ENCODE peak calls at places on chromosomes 1 and 21, in eight cellular contexts. One of them, this sample, is unnamed.

GRCh38 chr1:215594640-215595039 is 27.5 kb downstream of the KCTD3 start:
- DNase-seq in HFF-Myc: no peak
- DNase-seq in astrocyte of the spinal cord: peak
- DNase-seq in IMR-90: peak
- DNase-seq in brain microvascular endothelial cell: no peak
- DNase-seq in HAP-1: no peak
- DNase-seq in H7: no peak
- DNase-seq in heart right ventricle: no peak
- DNase-seq in this sample: no peak

GRCh38 chr1:198830397-198830796 is 191.6 kb downstream of the PTPRC start:
- DNase-seq in HFF-Myc: no peak
- DNase-seq in astrocyte of the spinal cord: peak
- DNase-seq in IMR-90: no peak
- DNase-seq in brain microvascular endothelial cell: no peak
- DNase-seq in HAP-1: no peak
- DNase-seq in H7: no peak
- DNase-seq in heart right ventricle: no peak
- DNase-seq in this sample: no peak

GRCh38 chr1:226714148-226714547 is 24.9 kb downstream of the ITPKB start:
- DNase-seq in HFF-Myc: no peak
- DNase-seq in astrocyte of the spinal cord: no peak
- DNase-seq in IMR-90: peak
- DNase-seq in brain microvascular endothelial cell: no peak
- DNase-seq in HAP-1: no peak
- DNase-seq in H7: no peak
- DNase-seq in heart right ventricle: no peak
- DNase-seq in this sample: no peak

GRCh38 chr1:9388628-9389184 is 96.0 kb downstream of the SPSB1 start:
- DNase-seq in HFF-Myc: no peak
- DNase-seq in astrocyte of the spinal cord: peak
- DNase-seq in IMR-90: no peak
- DNase-seq in brain microvascular endothelial cell: no peak
- DNase-seq in HAP-1: no peak
- DNase-seq in H7: no peak
- DNase-seq in heart right ventricle: peak
- DNase-seq in this sample: no peak

GRCh38 chr1:229341811-229342304 is 989 bp downstream of the CCSAP start:
- DNase-seq in HFF-Myc: no peak
- DNase-seq in astrocyte of the spinal cord: peak
- DNase-seq in IMR-90: peak
- DNase-seq in brain microvascular endothelial cell: no peak
- DNase-seq in HAP-1: no peak
- DNase-seq in H7: no peak
- DNase-seq in heart right ventricle: no peak
- DNase-seq in this sample: no peak

GRCh38 chr1:17831619-17832018 is 76.5 kb downstream of the ACTL8 start:
- DNase-seq in HFF-Myc: peak
- DNase-seq in astrocyte of the spinal cord: peak
- DNase-seq in IMR-90: peak
- DNase-seq in brain microvascular endothelial cell: peak
- DNase-seq in HAP-1: no peak
- DNase-seq in H7: peak
- DNase-seq in heart right ventricle: no peak
- DNase-seq in this sample: peak

GRCh38 chr1:44418022-44418673 is 13.1 kb downstream of the RNF220 start:
- DNase-seq in HFF-Myc: no peak
- DNase-seq in astrocyte of the spinal cord: no peak
- DNase-seq in IMR-90: no peak
- DNase-seq in brain microvascular endothelial cell: no peak
- DNase-seq in HAP-1: no peak
- DNase-seq in H7: peak
- DNase-seq in heart right ventricle: no peak
- DNase-seq in this sample: no peak

GRCh38 chr1:229027622-229028182 is 243.2 kb upstream of the RAB4A start:
- DNase-seq in HFF-Myc: no peak
- DNase-seq in astrocyte of the spinal cord: no peak
- DNase-seq in IMR-90: peak
- DNase-seq in brain microvascular endothelial cell: peak
- DNase-seq in HAP-1: peak
- DNase-seq in H7: peak
- DNase-seq in heart right ventricle: no peak
- DNase-seq in this sample: peak

GRCh38 chr1:166113031-166113430 is 53.8 kb downstream of the FAM78B start:
- DNase-seq in HFF-Myc: no peak
- DNase-seq in astrocyte of the spinal cord: no peak
- DNase-seq in IMR-90: no peak
- DNase-seq in brain microvascular endothelial cell: no peak
- DNase-seq in HAP-1: no peak
- DNase-seq in H7: no peak
- DNase-seq in heart right ventricle: no peak
- DNase-seq in this sample: no peak

GRCh38 chr1:235892734-235893413 is 26.2 kb upstream of the LYST start:
- DNase-seq in HFF-Myc: no peak
- DNase-seq in astrocyte of the spinal cord: no peak
- DNase-seq in IMR-90: no peak
- DNase-seq in brain microvascular endothelial cell: no peak
- DNase-seq in HAP-1: no peak
- DNase-seq in H7: no peak
- DNase-seq in heart right ventricle: no peak
- DNase-seq in this sample: no peak

GRCh38 chr1:97050501-97050900 is 328.9 kb downstream of the PTBP2 start:
- DNase-seq in HFF-Myc: no peak
- DNase-seq in astrocyte of the spinal cord: peak
- DNase-seq in IMR-90: peak
- DNase-seq in brain microvascular endothelial cell: peak
- DNase-seq in HAP-1: peak
- DNase-seq in H7: peak
- DNase-seq in heart right ventricle: no peak
- DNase-seq in this sample: peak

GRCh38 chr1:212433577-212434462 is 1.1 kb downstream of the NENF start:
- DNase-seq in HFF-Myc: no peak
- DNase-seq in astrocyte of the spinal cord: no peak
- DNase-seq in IMR-90: no peak
- DNase-seq in brain microvascular endothelial cell: no peak
- DNase-seq in HAP-1: no peak
- DNase-seq in H7: peak
- DNase-seq in heart right ventricle: no peak
- DNase-seq in this sample: no peak

GRCh38 chr1:44811234-44811633 is 2.9 kb downstream of the BTBD19 start:
- DNase-seq in HFF-Myc: no peak
- DNase-seq in astrocyte of the spinal cord: no peak
- DNase-seq in IMR-90: no peak
- DNase-seq in brain microvascular endothelial cell: no peak
- DNase-seq in HAP-1: no peak
- DNase-seq in H7: no peak
- DNase-seq in heart right ventricle: peak
- DNase-seq in this sample: no peak

GRCh38 chr1:31714442-31715096 is 10.8 kb upstream of the COL16A1 start:
- DNase-seq in HFF-Myc: no peak
- DNase-seq in astrocyte of the spinal cord: peak
- DNase-seq in IMR-90: peak
- DNase-seq in brain microvascular endothelial cell: peak
- DNase-seq in HAP-1: peak
- DNase-seq in H7: peak
- DNase-seq in heart right ventricle: peak
- DNase-seq in this sample: no peak

GRCh38 chr1:227959325-227959860 is 11.7 kb upstream of the WNT9A start:
- DNase-seq in HFF-Myc: no peak
- DNase-seq in astrocyte of the spinal cord: no peak
- DNase-seq in IMR-90: no peak
- DNase-seq in brain microvascular endothelial cell: no peak
- DNase-seq in HAP-1: no peak
- DNase-seq in H7: peak
- DNase-seq in heart right ventricle: no peak
- DNase-seq in this sample: no peak

GRCh38 chr1:246748867-246749266 is 24.7 kb downstream of the SCCPDH start:
- DNase-seq in HFF-Myc: no peak
- DNase-seq in astrocyte of the spinal cord: no peak
- DNase-seq in IMR-90: no peak
- DNase-seq in brain microvascular endothelial cell: peak
- DNase-seq in HAP-1: no peak
- DNase-seq in H7: no peak
- DNase-seq in heart right ventricle: no peak
- DNase-seq in this sample: no peak

GRCh38 chr21:27649323-27649722 is 682.4 kb upstream of the ADAMTS5 start:
- DNase-seq in HFF-Myc: peak
- DNase-seq in astrocyte of the spinal cord: peak
- DNase-seq in IMR-90: peak
- DNase-seq in brain microvascular endothelial cell: peak
- DNase-seq in HAP-1: no peak
- DNase-seq in H7: no peak
- DNase-seq in heart right ventricle: no peak
- DNase-seq in this sample: peak

GRCh38 chr1:228500143-228500736 is 13.1 kb downstream of the RNF187 start:
- DNase-seq in HFF-Myc: no peak
- DNase-seq in astrocyte of the spinal cord: no peak
- DNase-seq in IMR-90: no peak
- DNase-seq in brain microvascular endothelial cell: no peak
- DNase-seq in HAP-1: no peak
- DNase-seq in H7: no peak
- DNase-seq in heart right ventricle: no peak
- DNase-seq in this sample: no peak

GRCh38 chr1:193658711-193659110 is 472.3 kb upstream of the B3GALT2 start:
- DNase-seq in HFF-Myc: no peak
- DNase-seq in astrocyte of the spinal cord: no peak
- DNase-seq in IMR-90: no peak
- DNase-seq in brain microvascular endothelial cell: no peak
- DNase-seq in HAP-1: no peak
- DNase-seq in H7: no peak
- DNase-seq in heart right ventricle: no peak
- DNase-seq in this sample: no peak

GRCh38 chr1:29504709-29505410 is 268.5 kb downstream of the PTPRU start:
- DNase-seq in HFF-Myc: no peak
- DNase-seq in astrocyte of the spinal cord: no peak
- DNase-seq in IMR-90: no peak
- DNase-seq in brain microvascular endothelial cell: no peak
- DNase-seq in HAP-1: no peak
- DNase-seq in H7: no peak
- DNase-seq in heart right ventricle: no peak
- DNase-seq in this sample: no peak

GRCh38 chr21:44058652-44058964 is 46.5 kb downstream of the TRAPPC10 start:
- DNase-seq in HFF-Myc: no peak
- DNase-seq in astrocyte of the spinal cord: no peak
- DNase-seq in IMR-90: no peak
- DNase-seq in brain microvascular endothelial cell: no peak
- DNase-seq in HAP-1: no peak
- DNase-seq in H7: no peak
- DNase-seq in heart right ventricle: no peak
- DNase-seq in this sample: no peak

GRCh38 chr1:184027751-184028682 is 9.5 kb downstream of the COLGALT2 start:
- DNase-seq in HFF-Myc: no peak
- DNase-seq in astrocyte of the spinal cord: no peak
- DNase-seq in IMR-90: no peak
- DNase-seq in brain microvascular endothelial cell: no peak
- DNase-seq in HAP-1: peak
- DNase-seq in H7: no peak
- DNase-seq in heart right ventricle: no peak
- DNase-seq in this sample: no peak

GRCh38 chr1:108079550-108079949 is 114.6 kb upstream of the VAV3 start:
- DNase-seq in HFF-Myc: no peak
- DNase-seq in astrocyte of the spinal cord: no peak
- DNase-seq in IMR-90: no peak
- DNase-seq in brain microvascular endothelial cell: no peak
- DNase-seq in HAP-1: no peak
- DNase-seq in H7: peak
- DNase-seq in heart right ventricle: no peak
- DNase-seq in this sample: no peak
- H3K4me3 ChIP-seq in HFF-Myc: no peak
- H3K4me3 ChIP-seq in astrocyte of the spinal cord: no peak
- H3K4me3 ChIP-seq in IMR-90: no peak
- H3K4me3 ChIP-seq in brain microvascular endothelial cell: no peak
- H3K4me3 ChIP-seq in HAP-1: no peak
- H3K4me3 ChIP-seq in H7: no peak
- H3K4me3 ChIP-seq in heart right ventricle: no peak
- H3K4me3 ChIP-seq in this sample: no peak

DNA sequence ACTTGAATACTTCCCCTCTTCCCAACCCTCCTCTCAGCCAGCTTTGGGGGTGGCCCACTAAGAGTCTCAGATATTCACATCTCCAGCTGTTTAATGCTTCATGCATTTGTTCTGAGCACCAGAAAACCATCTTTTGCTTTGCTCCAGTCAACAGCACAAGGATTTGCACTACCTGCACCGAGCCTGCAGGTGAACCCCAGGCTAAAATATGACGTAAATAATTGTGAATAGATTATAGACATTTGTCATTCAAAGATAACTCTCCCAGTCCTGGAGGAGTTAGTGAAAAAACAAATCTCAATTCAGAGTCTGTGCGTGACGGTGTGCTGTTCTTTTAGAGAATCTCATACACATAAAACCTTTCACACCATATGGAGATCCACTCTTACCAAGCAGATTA is 7.4 kb downstream of the CD247 start:
- DNase-seq in HFF-Myc: no peak
- DNase-seq in astrocyte of the spinal cord: no peak
- DNase-seq in IMR-90: no peak
- DNase-seq in brain microvascular endothelial cell: no peak
- DNase-seq in HAP-1: no peak
- DNase-seq in H7: no peak
- DNase-seq in heart right ventricle: no peak
- DNase-seq in this sample: no peak
- H3K4me3 ChIP-seq in HFF-Myc: no peak
- H3K4me3 ChIP-seq in astrocyte of the spinal cord: no peak
- H3K4me3 ChIP-seq in IMR-90: no peak
- H3K4me3 ChIP-seq in brain microvascular endothelial cell: no peak
- H3K4me3 ChIP-seq in HAP-1: no peak
- H3K4me3 ChIP-seq in H7: no peak
- H3K4me3 ChIP-seq in heart right ventricle: no peak
- H3K4me3 ChIP-seq in this sample: no peak

GRCh38 chr1:23728997-23729390 is 14.3 kb upstream of the ELOA start:
- DNase-seq in HFF-Myc: no peak
- DNase-seq in astrocyte of the spinal cord: no peak
- DNase-seq in IMR-90: no peak
- DNase-seq in brain microvascular endothelial cell: no peak
- DNase-seq in HAP-1: no peak
- DNase-seq in H7: no peak
- DNase-seq in heart right ventricle: no peak
- DNase-seq in this sample: no peak
- H3K4me3 ChIP-seq in HFF-Myc: no peak
- H3K4me3 ChIP-seq in astrocyte of the spinal cord: no peak
- H3K4me3 ChIP-seq in IMR-90: no peak
- H3K4me3 ChIP-seq in brain microvascular endothelial cell: no peak
- H3K4me3 ChIP-seq in HAP-1: no peak
- H3K4me3 ChIP-seq in H7: no peak
- H3K4me3 ChIP-seq in heart right ventricle: no peak
- H3K4me3 ChIP-seq in this sample: no peak

DNA sequence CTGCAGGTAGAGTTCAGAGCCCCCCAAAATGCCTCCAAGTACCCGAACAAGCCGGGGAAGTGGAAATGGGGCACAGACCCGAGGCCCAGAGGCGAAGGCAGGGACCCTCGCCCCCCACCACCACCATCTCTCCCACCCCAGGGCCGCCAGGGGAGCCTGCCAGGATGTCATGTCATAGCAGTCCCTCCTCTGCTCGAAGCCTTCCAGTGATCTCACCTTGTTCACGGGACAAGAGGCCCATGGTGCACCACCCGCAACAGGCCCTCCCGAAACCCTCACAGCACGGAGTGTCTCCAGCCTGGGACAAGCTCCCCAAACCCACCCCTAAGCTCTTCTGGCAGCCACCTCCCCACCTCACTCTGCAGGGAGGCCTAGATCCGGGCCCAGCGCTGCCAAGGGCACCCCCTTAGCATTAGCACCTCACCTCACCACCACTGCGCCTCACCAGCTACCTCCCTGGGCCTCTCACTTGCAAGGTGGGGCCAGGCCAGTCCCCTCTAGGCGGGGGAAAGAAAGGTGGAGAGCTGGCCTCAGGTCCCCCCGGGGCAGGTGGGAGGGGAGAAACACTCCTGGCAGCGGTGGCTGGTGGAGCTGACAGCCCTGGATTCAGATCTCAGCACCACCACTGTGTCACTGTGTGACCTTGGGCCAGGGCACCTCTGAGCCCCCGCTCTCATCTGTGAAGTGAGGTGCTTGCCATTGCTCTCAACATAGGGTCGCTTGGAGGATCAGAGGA is 13.3 kb downstream of the CHD5 start:
- DNase-seq in HFF-Myc: no peak
- DNase-seq in astrocyte of the spinal cord: no peak
- DNase-seq in IMR-90: no peak
- DNase-seq in brain microvascular endothelial cell: no peak
- DNase-seq in HAP-1: no peak
- DNase-seq in H7: no peak
- DNase-seq in heart right ventricle: no peak
- DNase-seq in this sample: no peak
- H3K4me3 ChIP-seq in HFF-Myc: no peak
- H3K4me3 ChIP-seq in astrocyte of the spinal cord: no peak
- H3K4me3 ChIP-seq in IMR-90: no peak
- H3K4me3 ChIP-seq in brain microvascular endothelial cell: no peak
- H3K4me3 ChIP-seq in HAP-1: no peak
- H3K4me3 ChIP-seq in H7: no peak
- H3K4me3 ChIP-seq in heart right ventricle: no peak
- H3K4me3 ChIP-seq in this sample: no peak

This sample was measured in skeletal muscle cell.